ENCODE peak calls at places on chromosome 20, in nine cellular contexts. J is adrenal gland, B is A549, V is IMR-90, P is astrocyte of the spinal cord, Z is cardiac muscle cell, S is heart right ventricle, C is body of pancreas, H is vagina. G is an unnamed sample.

GRCh38 chr20:10357061-10357708 is 76.8 kb downstream of the MKKS start:
- DNase-seq in P (no peak), V (no peak), B (peak; percentile 30), H (no peak), Z (no peak), J (no peak), C (no peak), S (no peak), G (no peak)

GRCh38 chr20:8393356-8393755 is 261.3 kb downstream of the PLCB1 start:
- DNase-seq in H (no peak), P (no peak), C (no peak), S (no peak), B (no peak), V (no peak), J (no peak), Z (no peak), G (no peak)

GRCh38 chr20:50673831-50674825 is 17.2 kb downstream of the RIPOR3 start:
- DNase-seq in B (no peak), S (no peak), V (no peak), J (no peak), Z (no peak), P (no peak), C (no peak), H (no peak), G (no peak)

GRCh38 chr20:51750037-51750769 is 18.0 kb downstream of the ATP9A start:
- DNase-seq in B (peak; percentile 99), C (peak; percentile 88), H (no peak), V (peak; percentile 94), J (peak; percentile 90), S (peak; percentile 55), Z (peak; percentile 92), P (peak; percentile 88), G (peak; percentile 82)

GRCh38 chr20:6265204-6265904 is 142.5 kb upstream of the FERMT1 start:
- DNase-seq in B (peak; percentile 35), V (peak; percentile 73), P (peak; percentile 86), C (peak; percentile 7), J (peak; percentile 23), S (peak; percentile 35), Z (peak; percentile 92), H (no peak), G (peak; percentile 40)

GRCh38 chr20:50996901-50997830 is 25.7 kb downstream of the KCNG1 start:
- DNase-seq in H (no peak), C (no peak), S (no peak), P (peak; percentile 53), J (no peak), V (peak; percentile 75), Z (peak; percentile 29), B (no peak), G (no peak)

GRCh38 chr20:63858393-63859165 is 2.7 kb upstream of the ABHD16B start:
- DNase-seq in B (no peak), P (peak; percentile 80), S (peak; percentile 85), J (peak; percentile 44), Z (peak; percentile 79), H (no peak), V (peak; percentile 59), C (no peak), G (no peak)

GRCh38 chr20:38157635-38158495 is 7.2 kb downstream of the TGM2 start:
- DNase-seq in Z (peak; percentile 43), B (no peak), H (no peak), S (no peak), P (no peak), C (no peak), V (peak; percentile 44), J (no peak), G (no peak)

GRCh38 chr20:38113401-38114325 is 51.4 kb downstream of the TGM2 start:
- DNase-seq in H (peak; percentile 79), Z (peak; percentile 57), S (peak; percentile 41), V (no peak), P (no peak), J (no peak), C (no peak), B (peak; percentile 67), G (no peak)

GRCh38 chr20:444862-445426 is 17.4 kb downstream of the TBC1D20 start:
- DNase-seq in V (peak; percentile 60), P (peak; percentile 67), Z (no peak), H (no peak), S (no peak), J (peak; percentile 53), B (no peak), C (no peak), G (no peak)

GRCh38 chr20:63475209-63475608 is 2.8 kb upstream of the KCNQ2 start:
- DNase-seq in C (no peak), V (peak; percentile 18), H (no peak), S (no peak), Z (peak; percentile 44), B (peak; percentile 52), P (peak; percentile 9), J (peak; percentile 58), G (no peak)

GRCh38 chr20:12966468-12967085 is 42.2 kb upstream of the SPTLC3 start:
- DNase-seq in S (no peak), Z (peak; percentile 69), B (peak; percentile 61), V (peak; percentile 63), J (no peak), C (no peak), H (no peak), P (peak; percentile 71), G (peak; percentile 18)
- H3K4me3 ChIP-seq in S (no peak overlapping the region), Z (no peak overlapping the region), B (no peak overlapping the region), V (no peak overlapping the region), J (no peak overlapping the region), C (no peak overlapping the region), H (no peak overlapping the region), P (no peak overlapping the region), G (no peak overlapping the region)

DNA sequence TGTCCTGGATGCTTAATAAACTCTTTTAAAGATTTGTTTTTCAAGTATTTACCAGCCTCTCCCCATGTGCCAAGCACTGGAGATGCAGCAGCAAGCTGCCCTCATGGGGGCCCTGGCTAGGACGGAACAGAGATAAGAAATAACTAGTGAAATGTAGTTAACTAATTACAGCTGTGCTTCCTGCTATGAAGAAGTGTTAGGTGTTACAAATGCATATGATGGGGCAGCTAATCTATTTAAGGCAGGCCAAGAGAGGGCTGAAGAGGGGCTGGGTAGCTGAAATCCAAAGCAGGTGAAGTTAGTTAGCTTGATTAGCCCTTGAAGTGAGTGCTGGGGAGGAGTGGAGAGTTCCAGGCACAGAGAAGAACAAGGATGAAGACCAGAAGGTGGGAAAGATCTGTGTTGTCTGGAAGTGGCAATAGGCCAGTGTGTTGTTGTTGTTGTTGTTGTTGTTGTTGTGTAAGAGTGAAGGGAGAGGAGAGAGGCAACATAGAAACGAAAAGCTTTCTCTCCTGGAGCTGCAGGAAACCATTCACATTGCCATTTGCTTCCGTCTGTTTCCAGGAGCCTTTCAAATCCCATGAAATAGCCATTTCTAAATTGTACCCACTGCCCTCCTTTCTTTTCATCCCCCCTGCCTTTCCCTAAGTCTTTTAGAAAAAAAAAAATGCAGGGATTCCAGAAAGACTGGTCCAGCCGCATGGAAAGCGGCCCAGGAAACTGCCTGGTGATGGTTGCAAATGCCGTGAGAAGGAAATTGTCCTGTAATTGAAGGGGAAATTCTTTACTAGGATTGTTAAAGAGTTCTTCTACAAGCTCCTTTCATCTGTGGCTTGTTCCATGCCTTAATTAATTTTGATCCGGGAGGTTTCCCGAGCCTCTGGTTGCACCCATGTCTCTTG is 119.6 kb downstream of the TFAP2C start:
- DNase-seq in B (no peak), V (no peak), P (no peak), S (no peak), Z (no peak), H (no peak), C (no peak), J (no peak), G (no peak)
- H3K4me3 ChIP-seq in B (no peak overlapping the region), V (no peak overlapping the region), P (no peak overlapping the region), S (no peak overlapping the region), Z (no peak overlapping the region), H (no peak overlapping the region), C (no peak overlapping the region), J (no peak overlapping the region), G (no peak overlapping the region)

GRCh38 chr20:61290721-61291120 is 38.7 kb downstream of the CDH4 start:
- DNase-seq in J (no peak), P (no peak), H (no peak), S (no peak), Z (no peak), C (no peak), V (no peak), B (no peak), G (no peak)
- H3K4me3 ChIP-seq in J (no peak overlapping the region), P (no peak overlapping the region), H (no peak overlapping the region), S (no peak overlapping the region), Z (no peak overlapping the region), C (no peak overlapping the region), V (no peak overlapping the region), B (no peak overlapping the region), G (no peak overlapping the region)

GRCh38 chr20:35087355-35087754 is 5.3 kb downstream of the TRPC4AP start:
- DNase-seq in B (no peak), C (no peak), V (no peak), Z (no peak), J (no peak), S (no peak), H (no peak), P (no peak), G (no peak)
- H3K4me3 ChIP-seq in B (no peak overlapping the region), C (no peak overlapping the region), V (no peak overlapping the region), Z (no peak overlapping the region), J (no peak overlapping the region), S (no peak overlapping the region), H (no peak overlapping the region), P (no peak overlapping the region), G (no peak overlapping the region)

DNA sequence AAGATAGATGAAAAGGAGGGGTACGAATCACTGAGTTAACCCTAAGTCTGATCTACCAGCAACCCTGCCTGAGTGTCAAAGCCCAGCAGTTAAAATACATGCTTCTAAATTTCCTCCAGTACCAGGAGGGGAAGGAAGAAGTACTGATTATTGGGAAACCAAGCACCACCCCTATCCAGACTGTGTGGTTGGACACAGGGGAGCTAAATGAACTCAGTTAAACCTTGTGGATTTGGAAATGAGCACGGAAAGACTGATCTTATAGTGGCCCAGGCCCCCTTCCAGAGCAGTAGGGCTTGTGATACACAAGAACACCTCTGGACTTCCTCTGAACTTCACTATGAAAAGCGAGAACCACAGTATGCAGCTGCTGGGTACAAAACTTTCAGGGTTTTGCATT is 585.6 kb downstream of the MAFB start:
- DNase-seq in S (no peak), J (no peak), H (no peak), Z (no peak), P (no peak), B (no peak), C (no peak), V (no peak), G (no peak)
- H3K4me3 ChIP-seq in S (no peak overlapping the region), J (no peak overlapping the region), H (no peak overlapping the region), Z (no peak overlapping the region), P (no peak overlapping the region), B (no peak overlapping the region), C (no peak overlapping the region), V (no peak overlapping the region), G (no peak overlapping the region)

G was measured in skeletal muscle cell.